ENCODE peak calls at places on chromosomes 11 and 22, in four cellular contexts. Y, C, N and Q are unnamed samples.

GRCh38 chr11:46894961-46895360 is 23.4 kb downstream of the LRP4 start:
- DNase-seq in Y (no peak), C (no peak), N (no peak), Q (no peak)

GRCh38 chr11:32529994-32530588 is 53.5 kb upstream of the EIF3M start:
- DNase-seq in Y (no peak), C (no peak), N (no peak), Q (no peak)

GRCh38 chr22:36988075-36988474 is 31.2 kb downstream of the TST start:
- DNase-seq in N (no peak), Y (no peak), C (no peak), Q (no peak)

GRCh38 chr11:8604078-8604723 is 10.2 kb upstream of the STK33 start:
- DNase-seq in N (peak), Y (peak), C (peak), Q (peak)

GRCh38 chr22:44214187-44214586 is 33.5 kb downstream of the PARVG start:
- DNase-seq in Y (no peak), C (no peak), N (no peak), Q (no peak)

GRCh38 chr11:73313652-73314051 is 5.6 kb downstream of the ARHGEF17 start:
- DNase-seq in Y (no peak), C (no peak), N (no peak), Q (no peak)

GRCh38 chr11:14619580-14619979 is 24.0 kb upstream of the PDE3B start:
- DNase-seq in Y (no peak), C (no peak), N (no peak), Q (no peak)

GRCh38 chr11:76625787-76626186 is 44.8 kb downstream of the LRRC32 start:
- DNase-seq in N (no peak), C (peak), Y (no peak), Q (no peak)

GRCh38 chr11:117187428-117187798 is 8.9 kb downstream of the SIDT2 start:
- DNase-seq in N (no peak), Y (no peak), C (no peak), Q (no peak)

GRCh38 chr22:46619830-46620501 is at the start of gene GRAMD4:
- DNase-seq in N (no peak), Y (no peak), C (peak), Q (peak)

GRCh38 chr11:102879801-102880200 is 5.0 kb upstream of the MMP12 start:
- DNase-seq in C (no peak), N (no peak), Y (no peak), Q (no peak)

GRCh38 chr22:20001082-20001638 is 15.5 kb downstream of the ARVCF start:
- DNase-seq in N (no peak), C (peak), Y (no peak), Q (no peak)

GRCh38 chr22:38081941-38082828 is 1.8 kb downstream of the SLC16A8 start:
- DNase-seq in N (no peak), Y (no peak), C (no peak), Q (no peak)

GRCh38 chr11:102807921-102808320 is 10.0 kb upstream of the MMP1 start:
- DNase-seq in N (no peak), Y (peak), C (peak), Q (no peak)

GRCh38 chr11:78698612-78699011 is 123.9 kb upstream of the NARS2 start:
- DNase-seq in C (peak), N (no peak), Y (no peak), Q (no peak)

GRCh38 chr11:105000167-105000566 is 22.8 kb downstream of the CASP5 start:
- DNase-seq in C (peak), N (no peak), Y (no peak), Q (no peak)

GRCh38 chr11:22197139-22197893 is 4.4 kb downstream of the ANO5 start:
- DNase-seq in C (no peak), Y (no peak), N (no peak), Q (no peak)

GRCh38 chr22:31160328-31160978 is 471 bp downstream of the RNF185 start:
- DNase-seq in C (peak), N (no peak), Y (peak), Q (no peak)

GRCh38 chr11:44983786-44984185 is 33.1 kb upstream of the TP53I11 start:
- DNase-seq in C (no peak), Y (no peak), N (no peak), Q (no peak)

GRCh38 chr11:107042748-107043147 is 24.5 kb upstream of the GUCY1A2 start:
- DNase-seq in Y (no peak), N (no peak), C (peak), Q (no peak)
- TF ChIP-seq CTCF in Y (no peak), N (no peak), C (no peak), Q (no peak)

GRCh38 chr11:116112031-116112935 is 608.1 kb upstream of the CADM1 start:
- DNase-seq in N (no peak), Y (no peak), C (no peak), Q (no peak)

GRCh38 chr11:116117326-116118137 is 613.3 kb upstream of the CADM1 start:
- DNase-seq in C (no peak), N (no peak), Y (no peak), Q (no peak)

GRCh38 chr11:116115801-116116200 is 611.6 kb upstream of the CADM1 start:
- DNase-seq in C (no peak), N (no peak), Y (no peak), Q (no peak)

GRCh38 chr11:116111546-116111945 is 607.3 kb upstream of the CADM1 start:
- DNase-seq in N (no peak), Y (no peak), C (no peak), Q (no peak)

GRCh38 chr11:116114198-116114651 is 610.0 kb upstream of the CADM1 start:
- DNase-seq in C (no peak), N (no peak), Y (no peak), Q (no peak)
- TF ChIP-seq CTCF in C (no peak), N (no peak), Y (no peak), Q (no peak)

GRCh38 chr11:124769804-124770774 is 8.0 kb upstream of the ESAM start:
- DNase-seq in Y (no peak), C (peak), N (no peak), Q (no peak)
- TF ChIP-seq CTCF in Y (no peak), C (no peak), N (no peak), Q (no peak)

GRCh38 chr11:6474423-6474792 is 667 bp upstream of the TRIM3 start:
- DNase-seq in N (no peak), Y (no peak), C (no peak), Q (no peak)
- TF ChIP-seq CTCF in N (no peak), Y (no peak), C (no peak), Q (no peak)

GRCh38 chr11:92735039-92735438 is 234.4 kb upstream of the MTNR1B start:
- DNase-seq in Y (no peak), C (peak), N (no peak), Q (no peak)
- TF ChIP-seq CTCF in Y (peak), C (peak), N (peak), Q (peak)

DNA sequence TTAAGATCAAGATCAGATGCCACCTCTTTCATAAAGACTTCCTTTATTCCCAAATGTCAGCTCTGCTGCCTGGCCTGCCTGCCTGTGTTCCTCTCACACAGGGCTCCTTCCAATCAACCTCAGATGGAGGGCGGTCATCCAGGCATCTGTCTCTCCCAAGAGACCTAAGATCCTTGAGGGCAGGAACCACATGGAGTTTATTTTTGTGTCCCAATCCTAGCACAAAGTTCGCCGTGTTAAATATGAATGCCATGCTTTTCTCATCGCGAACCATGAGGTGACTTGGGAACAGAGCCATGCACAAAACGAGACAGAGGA is 72.7 kb upstream of the ARFGAP3 start:
- DNase-seq in Y (no peak), N (no peak), C (no peak), Q (no peak)
- TF ChIP-seq CTCF in Y (no peak), N (no peak), C (no peak), Q (no peak)